ENCODE peak calls at places on chromosomes 12 and 14, in five cellular contexts. One of them, this sample, is unnamed.
A peak's percentile ranks its signal among the peaks of the same experiment; 100 is the strongest.

GRCh38 chr14:103514596-103515421 is 7.8 kb downstream of the CKB start:
- DNase-seq in activated effector memory CD4-positive, alpha-beta T cell treated with anti-CD3 and anti-CD28 coated beads, Interleukin-2, amount 50 U/mL, for 16 hours: peak; percentile 56
- DNase-seq in stimulated activated CD4-positive, alpha-beta T cell treated with anti-CD3 and anti-CD28 coated beads, Interleukin-4, amount 100 ng/mL, for 48 hours: no peak
- DNase-seq in H7: peak; percentile 57
- DNase-seq in activated T-cell treated with anti-CD3 and anti-CD28 coated beads, Interleukin-2, amount 50 U/mL, for 4 hours: no peak
- DNase-seq in this sample: no peak

GRCh38 chr14:71261206-71261605 is 353.9 kb downstream of the PCNX1 start:
- DNase-seq in stimulated activated CD4-positive, alpha-beta T cell treated with anti-CD3 and anti-CD28 coated beads, Interleukin-4, amount 100 ng/mL, for 48 hours: no peak
- DNase-seq in activated effector memory CD4-positive, alpha-beta T cell treated with anti-CD3 and anti-CD28 coated beads, Interleukin-2, amount 50 U/mL, for 16 hours: no peak
- DNase-seq in H7: no peak
- DNase-seq in activated T-cell treated with anti-CD3 and anti-CD28 coated beads, Interleukin-2, amount 50 U/mL, for 4 hours: no peak
- DNase-seq in this sample: no peak

GRCh38 chr12:21337453-21337852 is 2.7 kb upstream of the SLCO1A2 start:
- DNase-seq in activated T-cell treated with anti-CD3 and anti-CD28 coated beads, Interleukin-2, amount 50 U/mL, for 4 hours: no peak
- DNase-seq in H7: no peak
- DNase-seq in activated effector memory CD4-positive, alpha-beta T cell treated with anti-CD3 and anti-CD28 coated beads, Interleukin-2, amount 50 U/mL, for 16 hours: no peak
- DNase-seq in stimulated activated CD4-positive, alpha-beta T cell treated with anti-CD3 and anti-CD28 coated beads, Interleukin-4, amount 100 ng/mL, for 48 hours: no peak
- DNase-seq in this sample: no peak

GRCh38 chr14:29144598-29144997 is 378.0 kb downstream of the FOXG1 start:
- DNase-seq in H7: no peak
- DNase-seq in stimulated activated CD4-positive, alpha-beta T cell treated with anti-CD3 and anti-CD28 coated beads, Interleukin-4, amount 100 ng/mL, for 48 hours: no peak
- DNase-seq in activated T-cell treated with anti-CD3 and anti-CD28 coated beads, Interleukin-2, amount 50 U/mL, for 4 hours: no peak
- DNase-seq in activated effector memory CD4-positive, alpha-beta T cell treated with anti-CD3 and anti-CD28 coated beads, Interleukin-2, amount 50 U/mL, for 16 hours: no peak
- DNase-seq in this sample: no peak

GRCh38 chr12:78703820-78704525 is 160.6 kb upstream of the SYT1 start:
- DNase-seq in activated T-cell treated with anti-CD3 and anti-CD28 coated beads, Interleukin-2, amount 50 U/mL, for 4 hours: no peak
- DNase-seq in activated effector memory CD4-positive, alpha-beta T cell treated with anti-CD3 and anti-CD28 coated beads, Interleukin-2, amount 50 U/mL, for 16 hours: no peak
- DNase-seq in stimulated activated CD4-positive, alpha-beta T cell treated with anti-CD3 and anti-CD28 coated beads, Interleukin-4, amount 100 ng/mL, for 48 hours: no peak
- DNase-seq in H7: no peak
- DNase-seq in this sample: no peak

GRCh38 chr14:20454359-20454644 is 310 bp downstream of the OSGEP start:
- DNase-seq in stimulated activated CD4-positive, alpha-beta T cell treated with anti-CD3 and anti-CD28 coated beads, Interleukin-4, amount 100 ng/mL, for 48 hours: peak; percentile 77
- DNase-seq in activated effector memory CD4-positive, alpha-beta T cell treated with anti-CD3 and anti-CD28 coated beads, Interleukin-2, amount 50 U/mL, for 16 hours: peak; percentile 94
- DNase-seq in activated T-cell treated with anti-CD3 and anti-CD28 coated beads, Interleukin-2, amount 50 U/mL, for 4 hours: peak; percentile 73
- DNase-seq in H7: no peak
- DNase-seq in this sample: peak; percentile 90

GRCh38 chr14:75877884-75878283 is 103.9 kb downstream of the TGFB3 start:
- DNase-seq in activated effector memory CD4-positive, alpha-beta T cell treated with anti-CD3 and anti-CD28 coated beads, Interleukin-2, amount 50 U/mL, for 16 hours: no peak
- DNase-seq in H7: no peak
- DNase-seq in activated T-cell treated with anti-CD3 and anti-CD28 coated beads, Interleukin-2, amount 50 U/mL, for 4 hours: no peak
- DNase-seq in stimulated activated CD4-positive, alpha-beta T cell treated with anti-CD3 and anti-CD28 coated beads, Interleukin-4, amount 100 ng/mL, for 48 hours: no peak
- DNase-seq in this sample: no peak

GRCh38 chr14:89697281-89698060 is 257.1 kb downstream of the EFCAB11 start:
- DNase-seq in activated T-cell treated with anti-CD3 and anti-CD28 coated beads, Interleukin-2, amount 50 U/mL, for 4 hours: no peak
- DNase-seq in stimulated activated CD4-positive, alpha-beta T cell treated with anti-CD3 and anti-CD28 coated beads, Interleukin-4, amount 100 ng/mL, for 48 hours: no peak
- DNase-seq in activated effector memory CD4-positive, alpha-beta T cell treated with anti-CD3 and anti-CD28 coated beads, Interleukin-2, amount 50 U/mL, for 16 hours: no peak
- DNase-seq in H7: no peak
- DNase-seq in this sample: no peak

GRCh38 chr12:60144395-60144794 is 548.6 kb downstream of the SLC16A7 start:
- DNase-seq in stimulated activated CD4-positive, alpha-beta T cell treated with anti-CD3 and anti-CD28 coated beads, Interleukin-4, amount 100 ng/mL, for 48 hours: no peak
- DNase-seq in H7: no peak
- DNase-seq in activated T-cell treated with anti-CD3 and anti-CD28 coated beads, Interleukin-2, amount 50 U/mL, for 4 hours: no peak
- DNase-seq in activated effector memory CD4-positive, alpha-beta T cell treated with anti-CD3 and anti-CD28 coated beads, Interleukin-2, amount 50 U/mL, for 16 hours: no peak
- DNase-seq in this sample: no peak

GRCh38 chr12:2654741-2655140 is 140.0 kb upstream of the FKBP4 start:
- DNase-seq in activated T-cell treated with anti-CD3 and anti-CD28 coated beads, Interleukin-2, amount 50 U/mL, for 4 hours: no peak
- DNase-seq in H7: no peak
- DNase-seq in activated effector memory CD4-positive, alpha-beta T cell treated with anti-CD3 and anti-CD28 coated beads, Interleukin-2, amount 50 U/mL, for 16 hours: no peak
- DNase-seq in stimulated activated CD4-positive, alpha-beta T cell treated with anti-CD3 and anti-CD28 coated beads, Interleukin-4, amount 100 ng/mL, for 48 hours: no peak
- DNase-seq in this sample: no peak

GRCh38 chr12:62205348-62205747 is 54.9 kb upstream of the USP15 start:
- DNase-seq in activated T-cell treated with anti-CD3 and anti-CD28 coated beads, Interleukin-2, amount 50 U/mL, for 4 hours: no peak
- DNase-seq in stimulated activated CD4-positive, alpha-beta T cell treated with anti-CD3 and anti-CD28 coated beads, Interleukin-4, amount 100 ng/mL, for 48 hours: no peak
- DNase-seq in activated effector memory CD4-positive, alpha-beta T cell treated with anti-CD3 and anti-CD28 coated beads, Interleukin-2, amount 50 U/mL, for 16 hours: no peak
- DNase-seq in H7: no peak
- DNase-seq in this sample: no peak

GRCh38 chr12:64566122-64566521 is 44.2 kb upstream of the RASSF3 start:
- DNase-seq in activated effector memory CD4-positive, alpha-beta T cell treated with anti-CD3 and anti-CD28 coated beads, Interleukin-2, amount 50 U/mL, for 16 hours: no peak
- DNase-seq in H7: no peak
- DNase-seq in activated T-cell treated with anti-CD3 and anti-CD28 coated beads, Interleukin-2, amount 50 U/mL, for 4 hours: no peak
- DNase-seq in stimulated activated CD4-positive, alpha-beta T cell treated with anti-CD3 and anti-CD28 coated beads, Interleukin-4, amount 100 ng/mL, for 48 hours: no peak
- DNase-seq in this sample: no peak

GRCh38 chr14:55129428-55130193 is 559 bp downstream of the LGALS3 start:
- DNase-seq in H7: peak; percentile 86
- DNase-seq in activated effector memory CD4-positive, alpha-beta T cell treated with anti-CD3 and anti-CD28 coated beads, Interleukin-2, amount 50 U/mL, for 16 hours: peak; percentile 87
- DNase-seq in stimulated activated CD4-positive, alpha-beta T cell treated with anti-CD3 and anti-CD28 coated beads, Interleukin-4, amount 100 ng/mL, for 48 hours: peak; percentile 30
- DNase-seq in activated T-cell treated with anti-CD3 and anti-CD28 coated beads, Interleukin-2, amount 50 U/mL, for 4 hours: peak; percentile 50
- DNase-seq in this sample: peak; percentile 48

GRCh38 chr12:86193931-86194330 is 62.3 kb downstream of the MGAT4C start:
- DNase-seq in activated effector memory CD4-positive, alpha-beta T cell treated with anti-CD3 and anti-CD28 coated beads, Interleukin-2, amount 50 U/mL, for 16 hours: no peak
- DNase-seq in activated T-cell treated with anti-CD3 and anti-CD28 coated beads, Interleukin-2, amount 50 U/mL, for 4 hours: no peak
- DNase-seq in stimulated activated CD4-positive, alpha-beta T cell treated with anti-CD3 and anti-CD28 coated beads, Interleukin-4, amount 100 ng/mL, for 48 hours: no peak
- DNase-seq in H7: no peak
- DNase-seq in this sample: no peak

GRCh38 chr14:30906752-30907658 is 32.6 kb downstream of the COCH start:
- DNase-seq in activated effector memory CD4-positive, alpha-beta T cell treated with anti-CD3 and anti-CD28 coated beads, Interleukin-2, amount 50 U/mL, for 16 hours: no peak
- DNase-seq in stimulated activated CD4-positive, alpha-beta T cell treated with anti-CD3 and anti-CD28 coated beads, Interleukin-4, amount 100 ng/mL, for 48 hours: no peak
- DNase-seq in H7: no peak
- DNase-seq in activated T-cell treated with anti-CD3 and anti-CD28 coated beads, Interleukin-2, amount 50 U/mL, for 4 hours: no peak
- DNase-seq in this sample: no peak

GRCh38 chr12:46369095-46369473 is 3.5 kb downstream of the SLC38A2 start:
- DNase-seq in activated effector memory CD4-positive, alpha-beta T cell treated with anti-CD3 and anti-CD28 coated beads, Interleukin-2, amount 50 U/mL, for 16 hours: no peak
- DNase-seq in activated T-cell treated with anti-CD3 and anti-CD28 coated beads, Interleukin-2, amount 50 U/mL, for 4 hours: no peak
- DNase-seq in H7: no peak
- DNase-seq in stimulated activated CD4-positive, alpha-beta T cell treated with anti-CD3 and anti-CD28 coated beads, Interleukin-4, amount 100 ng/mL, for 48 hours: no peak
- DNase-seq in this sample: no peak

GRCh38 chr12:53659011-53659551 is 16.8 kb downstream of the ATP5MC2 start:
- DNase-seq in activated effector memory CD4-positive, alpha-beta T cell treated with anti-CD3 and anti-CD28 coated beads, Interleukin-2, amount 50 U/mL, for 16 hours: no peak
- DNase-seq in activated T-cell treated with anti-CD3 and anti-CD28 coated beads, Interleukin-2, amount 50 U/mL, for 4 hours: no peak
- DNase-seq in stimulated activated CD4-positive, alpha-beta T cell treated with anti-CD3 and anti-CD28 coated beads, Interleukin-4, amount 100 ng/mL, for 48 hours: no peak
- DNase-seq in H7: peak; percentile 37
- DNase-seq in this sample: no peak

GRCh38 chr12:120234643-120235368 is 30.7 kb downstream of the PXN start:
- DNase-seq in activated T-cell treated with anti-CD3 and anti-CD28 coated beads, Interleukin-2, amount 50 U/mL, for 4 hours: no peak
- DNase-seq in H7: peak; percentile 74
- DNase-seq in stimulated activated CD4-positive, alpha-beta T cell treated with anti-CD3 and anti-CD28 coated beads, Interleukin-4, amount 100 ng/mL, for 48 hours: no peak
- DNase-seq in activated effector memory CD4-positive, alpha-beta T cell treated with anti-CD3 and anti-CD28 coated beads, Interleukin-2, amount 50 U/mL, for 16 hours: no peak
- DNase-seq in this sample: no peak

GRCh38 chr12:6730169-6730568 is 6.3 kb downstream of the COPS7A start:
- DNase-seq in stimulated activated CD4-positive, alpha-beta T cell treated with anti-CD3 and anti-CD28 coated beads, Interleukin-4, amount 100 ng/mL, for 48 hours: no peak
- DNase-seq in H7: no peak
- DNase-seq in activated effector memory CD4-positive, alpha-beta T cell treated with anti-CD3 and anti-CD28 coated beads, Interleukin-2, amount 50 U/mL, for 16 hours: no peak
- DNase-seq in activated T-cell treated with anti-CD3 and anti-CD28 coated beads, Interleukin-2, amount 50 U/mL, for 4 hours: no peak
- DNase-seq in this sample: no peak

GRCh38 chr14:100271247-100271939 is 32.4 kb downstream of the YY1 start:
- DNase-seq in activated T-cell treated with anti-CD3 and anti-CD28 coated beads, Interleukin-2, amount 50 U/mL, for 4 hours: no peak
- DNase-seq in stimulated activated CD4-positive, alpha-beta T cell treated with anti-CD3 and anti-CD28 coated beads, Interleukin-4, amount 100 ng/mL, for 48 hours: no peak
- DNase-seq in H7: no peak
- DNase-seq in activated effector memory CD4-positive, alpha-beta T cell treated with anti-CD3 and anti-CD28 coated beads, Interleukin-2, amount 50 U/mL, for 16 hours: peak; percentile 67
- DNase-seq in this sample: peak; percentile 17

GRCh38 chr12:29033519-29033918 is 115.6 kb upstream of the FAR2 start:
- DNase-seq in activated T-cell treated with anti-CD3 and anti-CD28 coated beads, Interleukin-2, amount 50 U/mL, for 4 hours: no peak
- DNase-seq in stimulated activated CD4-positive, alpha-beta T cell treated with anti-CD3 and anti-CD28 coated beads, Interleukin-4, amount 100 ng/mL, for 48 hours: no peak
- DNase-seq in activated effector memory CD4-positive, alpha-beta T cell treated with anti-CD3 and anti-CD28 coated beads, Interleukin-2, amount 50 U/mL, for 16 hours: no peak
- DNase-seq in H7: no peak
- DNase-seq in this sample: no peak

GRCh38 chr14:89748004-89748403 is 206.5 kb downstream of the EFCAB11 start:
- DNase-seq in activated effector memory CD4-positive, alpha-beta T cell treated with anti-CD3 and anti-CD28 coated beads, Interleukin-2, amount 50 U/mL, for 16 hours: no peak
- DNase-seq in H7: no peak
- DNase-seq in activated T-cell treated with anti-CD3 and anti-CD28 coated beads, Interleukin-2, amount 50 U/mL, for 4 hours: no peak
- DNase-seq in stimulated activated CD4-positive, alpha-beta T cell treated with anti-CD3 and anti-CD28 coated beads, Interleukin-4, amount 100 ng/mL, for 48 hours: no peak
- DNase-seq in this sample: no peak

GRCh38 chr14:61103541-61104339 is 122.7 kb downstream of the SLC38A6 start:
- DNase-seq in stimulated activated CD4-positive, alpha-beta T cell treated with anti-CD3 and anti-CD28 coated beads, Interleukin-4, amount 100 ng/mL, for 48 hours: no peak
- DNase-seq in activated T-cell treated with anti-CD3 and anti-CD28 coated beads, Interleukin-2, amount 50 U/mL, for 4 hours: no peak
- DNase-seq in activated effector memory CD4-positive, alpha-beta T cell treated with anti-CD3 and anti-CD28 coated beads, Interleukin-2, amount 50 U/mL, for 16 hours: no peak
- DNase-seq in H7: peak; percentile 57
- DNase-seq in this sample: no peak

GRCh38 chr14:100290607-100291304 is 15.5 kb downstream of the SLC25A29 start:
- DNase-seq in activated effector memory CD4-positive, alpha-beta T cell treated with anti-CD3 and anti-CD28 coated beads, Interleukin-2, amount 50 U/mL, for 16 hours: peak; percentile 52
- DNase-seq in H7: no peak
- DNase-seq in activated T-cell treated with anti-CD3 and anti-CD28 coated beads, Interleukin-2, amount 50 U/mL, for 4 hours: no peak
- DNase-seq in stimulated activated CD4-positive, alpha-beta T cell treated with anti-CD3 and anti-CD28 coated beads, Interleukin-4, amount 100 ng/mL, for 48 hours: no peak
- DNase-seq in this sample: no peak